ENCODE peak calls at places on chromosomes 12 and 14, in four cellular contexts. J is GM12878, G is WTC11, D is K562. V is an unnamed sample.

GRCh38 chr14:56102901-56103409 is 15.3 kb upstream of the PELI2 start:
- DNase-seq in D (no peak), G (no peak), J (no peak), V (no peak)

GRCh38 chr12:77231548-77231947 is 166.2 kb upstream of the E2F7 start:
- DNase-seq in D (no peak), J (no peak), G (no peak), V (peak)

GRCh38 chr12:29131539-29131938 is 17.5 kb upstream of the FAR2 start:
- DNase-seq in D (no peak), J (no peak), G (no peak), V (no peak)

GRCh38 chr14:51242545-51243490 is 2.8 kb downstream of the TMX1 start:
- DNase-seq in J (no peak), G (peak), D (no peak), V (no peak)

GRCh38 chr12:62983594-62983993 is 48.6 kb upstream of the PPM1H start:
- DNase-seq in G (peak), J (no peak), D (no peak), V (no peak)

GRCh38 chr12:25988505-25988904 is 30.0 kb downstream of the RASSF8 start:
- DNase-seq in D (no peak), G (no peak), J (no peak), V (no peak)

GRCh38 chr12:19244312-19244711 is 114.8 kb downstream of the PLEKHA5 start:
- DNase-seq in G (no peak), D (no peak), J (no peak), V (no peak)

GRCh38 chr14:71932229-71932951 is at the start of gene RGS6:
- DNase-seq in J (no peak), D (no peak), G (peak), V (peak)

GRCh38 chr14:72747652-72748051 is 146.2 kb downstream of the DPF3 start:
- DNase-seq in G (no peak), J (no peak), D (no peak), V (no peak)

DNA sequence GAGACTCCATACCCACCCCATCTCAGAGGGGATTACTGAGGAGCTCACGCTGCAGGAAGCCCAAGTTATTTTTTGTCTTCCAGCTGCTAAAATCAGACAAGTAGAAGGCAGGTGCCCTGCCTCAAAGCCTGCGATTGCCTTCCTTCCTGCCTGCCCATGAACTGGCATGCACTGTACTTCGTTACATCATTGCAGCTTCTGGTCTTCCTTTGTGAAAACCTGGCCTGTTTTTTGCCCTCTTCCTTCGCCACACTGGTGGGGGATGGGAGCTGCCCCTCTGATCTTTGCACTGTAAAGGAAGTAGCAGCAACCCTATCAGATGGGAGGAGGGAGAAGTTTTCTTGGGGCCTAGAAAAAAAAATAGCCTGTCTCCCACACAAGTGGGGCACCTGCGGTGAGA is 1098.7 kb downstream of the BCL11B start:
- DNase-seq in J (no peak), G (no peak), D (no peak), V (no peak)
- TF ChIP-seq USF1 in J (no peak), G (no peak), D (no peak), V (no peak)

GRCh38 chr14:58736606-58737005 is 98.8 kb downstream of the DACT1 start:
- DNase-seq in J (no peak), D (no peak), G (no peak), V (no peak)

GRCh38 chr14:58730793-58731464 is 93.2 kb downstream of the DACT1 start:
- DNase-seq in J (no peak), G (no peak), D (no peak), V (no peak)

GRCh38 chr14:58731465-58732330 is 93.9 kb downstream of the DACT1 start:
- DNase-seq in J (no peak), G (no peak), D (no peak), V (no peak)

GRCh38 chr14:58733451-58734208 is 95.9 kb downstream of the DACT1 start:
- DNase-seq in D (no peak), J (peak), G (no peak), V (no peak)

GRCh38 chr14:58732387-58732786 is 94.6 kb downstream of the DACT1 start:
- DNase-seq in J (no peak), G (no peak), D (no peak), V (no peak)
- TF ChIP-seq USF1 in J (no peak), G (no peak), D (no peak), V (no peak)

GRCh38 chr12:116427200-116427932 is 131.8 kb upstream of the MAP1LC3B2 start:
- DNase-seq in D (no peak), J (no peak), G (peak), V (no peak)
- TF ChIP-seq USF1 in D (no peak), J (no peak), G (no peak), V (no peak)

DNA sequence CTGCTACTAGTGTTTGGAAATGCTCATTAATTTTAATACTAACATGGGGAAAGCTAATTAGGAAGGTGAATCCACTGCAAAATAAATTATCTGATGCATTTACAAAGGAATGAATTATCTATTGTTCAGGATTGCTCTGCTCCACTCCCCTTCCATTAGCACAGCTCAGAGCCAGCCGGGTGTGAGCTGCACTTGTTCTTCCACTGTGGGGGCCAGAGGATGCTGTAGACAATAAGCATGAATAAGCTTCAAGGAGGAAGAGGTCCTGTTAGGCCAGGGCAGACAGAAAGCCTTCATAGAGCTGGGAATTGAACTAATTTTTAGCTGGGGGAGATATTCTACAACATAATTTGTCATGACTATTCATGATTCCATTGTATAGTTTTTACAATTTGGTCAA is 137.6 kb upstream of the MAX start:
- DNase-seq in J (no peak), G (no peak), D (no peak), V (no peak)
- TF ChIP-seq USF1 in J (no peak), G (no peak), D (no peak), V (no peak)

DNA sequence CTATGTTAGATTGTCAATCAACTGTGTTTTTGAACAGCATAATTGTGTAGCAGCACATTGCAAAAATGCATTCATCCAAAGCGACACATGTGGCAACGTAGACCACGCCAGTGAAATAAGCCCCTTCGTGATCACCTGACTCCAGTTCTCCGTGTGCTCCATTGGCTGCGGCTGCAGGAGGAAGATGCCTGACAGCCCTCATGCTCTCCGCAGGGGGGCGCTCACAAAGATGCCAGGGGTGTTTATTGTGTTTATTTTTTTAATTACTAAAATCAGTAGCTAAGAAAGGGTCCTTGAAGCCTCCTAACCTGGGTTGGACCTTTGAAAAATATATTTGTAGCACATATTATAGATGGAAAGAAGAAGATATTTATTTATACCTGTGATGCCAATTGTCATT is 116.3 kb downstream of the SLC15A4 start:
- DNase-seq in D (peak), G (no peak), J (no peak), V (no peak)
- TF ChIP-seq USF1 in D (no peak), G (no peak), J (no peak), V (no peak)

DNA sequence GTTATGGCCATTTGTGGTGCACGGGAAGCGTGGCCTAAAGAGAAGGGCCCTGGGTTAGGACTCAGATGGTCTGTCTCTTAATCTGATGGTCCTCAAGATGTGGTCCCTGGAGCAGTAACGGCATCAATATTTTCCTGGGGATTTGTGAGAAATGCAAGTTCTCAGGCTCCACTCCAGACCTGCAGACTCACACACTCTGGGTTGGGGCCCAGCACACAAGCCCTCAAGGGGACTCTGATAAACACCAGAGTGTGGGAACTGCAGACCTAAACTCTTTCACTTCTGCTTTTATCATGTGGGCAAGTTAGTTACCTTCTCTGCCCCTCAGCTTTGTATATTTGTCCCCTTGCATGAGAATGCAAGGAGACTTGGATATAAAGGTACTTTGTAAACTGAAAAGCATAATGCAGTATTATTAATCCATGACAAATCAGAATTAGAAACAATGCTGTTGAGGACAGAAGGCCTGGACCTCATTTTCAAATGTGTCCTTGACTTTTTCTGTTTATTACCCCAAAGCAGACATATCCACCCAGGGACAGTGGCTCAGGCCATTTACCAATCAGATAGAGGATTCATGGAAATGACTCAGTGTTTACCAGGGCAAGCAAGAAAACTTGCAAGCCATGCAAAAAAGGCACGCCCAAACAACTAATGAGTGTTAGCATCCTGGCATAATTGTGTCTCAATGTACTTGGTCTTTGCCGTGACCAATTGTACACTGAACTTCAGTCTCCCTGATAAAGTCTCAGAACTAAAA is 157.0 kb downstream of the ASCL1 start:
- DNase-seq in J (peak), D (no peak), G (no peak), V (no peak)
- TF ChIP-seq USF1 in J (no peak), D (no peak), G (no peak), V (no peak)

DNA sequence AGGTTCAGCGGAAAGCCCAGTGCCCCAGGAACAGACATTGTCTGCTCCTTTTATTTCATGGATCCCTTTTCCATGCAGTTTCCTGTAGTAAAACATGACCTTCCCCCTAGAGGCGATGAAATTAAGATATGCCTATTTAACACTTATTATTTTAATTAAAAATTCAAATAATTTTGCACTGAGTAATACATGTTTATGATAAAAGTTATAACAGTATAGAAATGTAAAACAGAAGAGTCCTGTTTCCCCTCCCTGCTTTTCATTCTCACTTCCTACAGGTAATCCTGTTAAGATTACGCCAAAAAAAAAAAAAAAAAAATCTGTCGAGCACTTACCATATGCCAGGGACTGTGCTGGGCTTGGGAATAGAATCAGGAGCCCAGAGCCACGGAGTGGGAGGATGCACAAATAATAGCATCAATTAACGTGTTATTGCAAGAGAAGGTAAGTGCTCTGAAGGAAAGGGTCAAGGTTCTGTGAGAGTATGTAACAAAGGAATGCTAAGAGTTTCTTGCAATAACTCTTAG is 830 bp upstream of the LPCAT3 start:
- DNase-seq in G (no peak), D (no peak), J (no peak), V (no peak)
- TF ChIP-seq USF1 in G (no peak), D (no peak), J (no peak), V (no peak)

GRCh38 chr14:75685910-75686309 is 24.9 kb downstream of the TTLL5 start:
- DNase-seq in J (no peak), G (no peak), D (no peak), V (no peak)

GRCh38 chr14:75690010-75690409 is 29.0 kb downstream of the TTLL5 start:
- DNase-seq in G (no peak), J (no peak), D (no peak), V (no peak)

DNA sequence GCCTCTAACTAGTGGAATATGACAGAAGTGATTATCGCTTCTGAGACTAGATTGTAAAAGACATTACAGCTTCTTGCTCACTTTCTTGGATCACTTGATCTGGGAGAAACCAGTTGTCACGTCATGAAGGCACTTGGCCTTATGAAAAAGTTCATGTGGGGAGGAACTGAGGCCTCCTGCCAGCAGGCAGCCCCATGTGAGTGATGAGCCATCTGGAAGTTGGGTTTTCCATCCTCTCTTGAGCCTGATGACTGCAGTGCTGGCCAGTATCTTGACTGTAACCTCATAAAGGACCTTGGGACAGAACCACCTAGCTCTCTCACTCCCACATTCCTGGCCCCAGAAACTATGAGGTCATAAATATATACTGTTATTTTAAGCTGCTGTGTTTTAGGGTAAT is 28.0 kb downstream of the TTLL5 start:
- DNase-seq in G (no peak), D (no peak), J (no peak), V (no peak)
- TF ChIP-seq USF1 in G (no peak), D (no peak), J (no peak), V (no peak)

GRCh38 chr14:74647834-74648361 is 35.9 kb upstream of the LTBP2 start:
- DNase-seq in D (no peak), J (no peak), G (no peak), V (peak)
- TF ChIP-seq USF1 in D (no peak), J (no peak), G (no peak), V (no peak)

V was measured in SK-N-SH.